ENCODE peak calls at places on chromosomes 4 and X, in eight cellular contexts. W, S, F, Y, H, X, L and T are unnamed samples.

GRCh38 chr4:48342559-48342878 is 1.2 kb downstream of the SLAIN2 start:
- DNase-seq in W (peak; percentile 19), F (no peak), H (no peak), L (no peak), S (no peak), Y (no peak), X (no peak), T (no peak)

GRCh38 chr4:145178740-145179139 is 1.6 kb downstream of the OTUD4 start:
- DNase-seq in H (no peak), S (no peak), Y (no peak), W (no peak), F (no peak), X (no peak), L (no peak), T (peak; percentile 36)

GRCh38 chrX:53000447-53001208 is 42.3 kb upstream of the FAM156A start:
- DNase-seq in W (no peak), L (no peak), H (no peak), S (no peak), Y (no peak), F (peak; percentile 83), X (no peak), T (no peak)

GRCh38 chr4:176001171-176002006 is 64.3 kb upstream of the WDR17 start:
- DNase-seq in L (peak; percentile 16), Y (no peak), X (peak; percentile 19), S (no peak), W (no peak), H (peak; percentile 78), F (no peak), T (no peak)

GRCh38 chr4:156559346-156559745 is 412.3 kb downstream of the PDGFC start:
- DNase-seq in W (no peak), Y (no peak), X (no peak), H (no peak), F (no peak), S (no peak), L (no peak), T (no peak)

GRCh38 chr4:6742989-6743388 is 27.0 kb downstream of the BLOC1S4 start:
- DNase-seq in X (no peak), L (no peak), F (no peak), Y (no peak), W (no peak), S (no peak), H (no peak), T (no peak)

GRCh38 chrX:154138857-154139256 is 5.2 kb upstream of the OPN1LW start:
- DNase-seq in S (no peak), X (no peak), F (no peak), L (no peak), Y (peak; percentile 2), W (no peak), H (no peak), T (no peak)

GRCh38 chrX:24229967-24230366 is 80.4 kb downstream of the ZFX start:
- DNase-seq in W (no peak), F (no peak), S (no peak), X (peak; percentile 18), H (no peak), Y (no peak), L (no peak), T (no peak)

GRCh38 chr4:23441670-23442069 is 448.2 kb downstream of the PPARGC1A start:
- DNase-seq in L (no peak), S (no peak), W (no peak), Y (no peak), F (no peak), X (no peak), H (no peak), T (no peak)

GRCh38 chrX:9133426-9133825 is 99.5 kb upstream of the FAM9B start:
- DNase-seq in H (no peak), F (no peak), X (no peak), W (no peak), Y (no peak), L (no peak), S (no peak), T (no peak)

GRCh38 chr4:125316391-125316780 is 1.6 kb downstream of the FAT4 start:
- DNase-seq in X (peak; percentile 40), F (no peak), S (peak; percentile 27), W (no peak), Y (no peak), L (no peak), H (no peak), T (peak; percentile 10)

GRCh38 chr4:2732526-2732925 is 23.6 kb downstream of the TNIP2 start:
- DNase-seq in W (no peak), Y (no peak), H (no peak), S (no peak), F (no peak), X (no peak), L (no peak), T (no peak)

GRCh38 chrX:9859711-9860555 is 73.7 kb downstream of the SHROOM2 start:
- DNase-seq in H (no peak), S (no peak), L (no peak), W (no peak), F (no peak), Y (no peak), X (no peak), T (no peak)

GRCh38 chrX:53184836-53185235 is 40.2 kb downstream of the KDM5C start:
- DNase-seq in F (no peak), L (no peak), Y (no peak), W (no peak), S (no peak), X (no peak), H (no peak), T (no peak)

GRCh38 chrX:15686818-15687685 is 22.4 kb upstream of the CLTRN start:
- DNase-seq in F (peak; percentile 84), L (peak; percentile 77), S (peak; percentile 30), W (peak; percentile 68), H (no peak), Y (peak; percentile 64), X (peak; percentile 36), T (peak; percentile 55)

GRCh38 chrX:13428055-13428786 is 108.4 kb upstream of the ATXN3L start:
- DNase-seq in F (no peak), Y (peak; percentile 10), X (no peak), H (no peak), W (no peak), L (no peak), S (peak; percentile 75), T (peak; percentile 38)

GRCh38 chr4:54942735-54943134 is 182.7 kb downstream of the KDR start:
- DNase-seq in X (no peak), Y (peak; percentile 8), W (peak; percentile 12), L (no peak), F (no peak), H (peak; percentile 16), S (no peak), T (peak; percentile 59)

GRCh38 chr4:24240655-24241054 is 343.7 kb downstream of the DHX15 start:
- DNase-seq in X (no peak), Y (no peak), L (no peak), H (no peak), W (no peak), S (no peak), F (no peak), T (no peak)

GRCh38 chr4:15021946-15022345 is 19.7 kb downstream of the CPEB2 start:
- DNase-seq in L (no peak), Y (no peak), S (no peak), H (no peak), X (no peak), W (no peak), F (no peak), T (no peak)

GRCh38 chr4:135120190-135120589 is 918.6 kb upstream of the PABPC4L start:
- DNase-seq in L (no peak), W (no peak), H (no peak), X (no peak), F (no peak), S (no peak), Y (no peak), T (no peak)

GRCh38 chrX:110210417-110211139 is 107.3 kb downstream of the AMMECR1 start:
- DNase-seq in L (no peak), W (no peak), H (no peak), X (no peak), Y (peak; percentile 2), S (peak; percentile 22), F (no peak), T (no peak)

GRCh38 chr4:160877087-160877790 is 1286.6 kb downstream of the FSTL5 start:
- DNase-seq in L (no peak), Y (no peak), W (no peak), F (no peak), S (no peak), X (no peak), H (no peak), T (no peak)

GRCh38 chr4:38166082-38166481 is 205.9 kb downstream of the PTTG2 start:
- DNase-seq in X (no peak), L (no peak), W (no peak), Y (peak; percentile 95), H (no peak), S (no peak), F (no peak), T (peak; percentile 35)

GRCh38 chrX:129523076-129524055 is at the start of gene SMARCA1:
- DNase-seq in S (peak; percentile 60), W (peak; percentile 3), H (peak; percentile 29), Y (no peak), F (peak; percentile 86), X (peak; percentile 50), L (peak; percentile 17), T (peak; percentile 8)

GRCh38 chr4:156983366-156983765 is 11.8 kb upstream of the PDGFC start:
- DNase-seq in X (no peak), Y (no peak), S (no peak), H (no peak), F (no peak), L (no peak), W (no peak), T (no peak)

GRCh38 chr4:98510757-98511517 is 147.5 kb downstream of the TSPAN5 start:
- DNase-seq in H (no peak), W (no peak), X (no peak), S (no peak), Y (peak; percentile 71), F (no peak), L (no peak), T (peak; percentile 69)

GRCh38 chr4:174156239-174156826 is 127.1 kb downstream of the FBXO8 start:
- DNase-seq in S (peak; percentile 33), F (no peak), Y (peak; percentile 26), W (no peak), L (no peak), H (peak; percentile 12), X (no peak), T (no peak)

GRCh38 chrX:97330150-97330549 is 446.4 kb downstream of the RPA4 start:
- DNase-seq in H (no peak), X (no peak), Y (no peak), L (no peak), S (no peak), F (no peak), W (no peak), T (peak; percentile 9)